ENCODE peak calls at places on chromosomes 5 and 9, in ten cellular contexts. One of them, this sample, is unnamed.

GRCh38 chr9:137761793-137762192 is 115.8 kb upstream of the CACNA1B start:
- DNase-seq in stimulated activated CD8-positive, alpha-beta memory T cell treated with anti-CD3 and anti-CD28 coated beads, Interleukin-4, amount 100 ng/mL, for 48 hours: no peak
- DNase-seq in activated CD8-positive, alpha-beta memory T cell treated with anti-CD3 and anti-CD28 coated beads, Interleukin-2, amount 10 ng/mL, durations not matched to agents 7 days and 5 days: no peak
- DNase-seq in substantia nigra: no peak
- DNase-seq in amygdala: no peak
- DNase-seq in PC-3: no peak
- DNase-seq in A549: no peak
- DNase-seq in transverse colon: no peak
- DNase-seq in iPS-NIHi11: no peak
- DNase-seq in stimulated activated CD4-positive, alpha-beta T cell treated with anti-CD3 and anti-CD28 coated beads, Interleukin-1b, Interleukin-23, amount 100 ng/mL, for 4 hours: no peak
- DNase-seq in this sample: no peak

GRCh38 chr5:139709587-139710369 is 61.6 kb downstream of the CXXC5 start:
- DNase-seq in activated CD8-positive, alpha-beta memory T cell treated with anti-CD3 and anti-CD28 coated beads, Interleukin-2, amount 10 ng/mL, durations not matched to agents 7 days and 5 days: no peak
- DNase-seq in amygdala: no peak
- DNase-seq in iPS-NIHi11: peak
- DNase-seq in A549: no peak
- DNase-seq in substantia nigra: peak
- DNase-seq in stimulated activated CD8-positive, alpha-beta memory T cell treated with anti-CD3 and anti-CD28 coated beads, Interleukin-4, amount 100 ng/mL, for 48 hours: peak
- DNase-seq in PC-3: no peak
- DNase-seq in transverse colon: peak
- DNase-seq in stimulated activated CD4-positive, alpha-beta T cell treated with anti-CD3 and anti-CD28 coated beads, Interleukin-1b, Interleukin-23, amount 100 ng/mL, for 4 hours: no peak
- DNase-seq in this sample: no peak

GRCh38 chr9:1057910-1058309 is 7.8 kb downstream of the DMRT2 start:
- DNase-seq in activated CD8-positive, alpha-beta memory T cell treated with anti-CD3 and anti-CD28 coated beads, Interleukin-2, amount 10 ng/mL, durations not matched to agents 7 days and 5 days: no peak
- DNase-seq in PC-3: peak
- DNase-seq in amygdala: no peak
- DNase-seq in substantia nigra: peak
- DNase-seq in stimulated activated CD4-positive, alpha-beta T cell treated with anti-CD3 and anti-CD28 coated beads, Interleukin-1b, Interleukin-23, amount 100 ng/mL, for 4 hours: no peak
- DNase-seq in transverse colon: no peak
- DNase-seq in iPS-NIHi11: no peak
- DNase-seq in A549: no peak
- DNase-seq in stimulated activated CD8-positive, alpha-beta memory T cell treated with anti-CD3 and anti-CD28 coated beads, Interleukin-4, amount 100 ng/mL, for 48 hours: no peak
- DNase-seq in this sample: no peak

GRCh38 chr5:143673676-143674468 is 138.1 kb upstream of the HMHB1 start:
- DNase-seq in amygdala: no peak
- DNase-seq in substantia nigra: no peak
- DNase-seq in transverse colon: no peak
- DNase-seq in iPS-NIHi11: no peak
- DNase-seq in stimulated activated CD4-positive, alpha-beta T cell treated with anti-CD3 and anti-CD28 coated beads, Interleukin-1b, Interleukin-23, amount 100 ng/mL, for 4 hours: no peak
- DNase-seq in PC-3: peak
- DNase-seq in activated CD8-positive, alpha-beta memory T cell treated with anti-CD3 and anti-CD28 coated beads, Interleukin-2, amount 10 ng/mL, durations not matched to agents 7 days and 5 days: no peak
- DNase-seq in A549: no peak
- DNase-seq in stimulated activated CD8-positive, alpha-beta memory T cell treated with anti-CD3 and anti-CD28 coated beads, Interleukin-4, amount 100 ng/mL, for 48 hours: no peak
- DNase-seq in this sample: no peak

GRCh38 chr5:134503088-134503936 is 22.2 kb upstream of the JADE2 start:
- DNase-seq in iPS-NIHi11: peak
- DNase-seq in amygdala: no peak
- DNase-seq in transverse colon: peak
- DNase-seq in stimulated activated CD4-positive, alpha-beta T cell treated with anti-CD3 and anti-CD28 coated beads, Interleukin-1b, Interleukin-23, amount 100 ng/mL, for 4 hours: peak
- DNase-seq in activated CD8-positive, alpha-beta memory T cell treated with anti-CD3 and anti-CD28 coated beads, Interleukin-2, amount 10 ng/mL, durations not matched to agents 7 days and 5 days: peak
- DNase-seq in A549: peak
- DNase-seq in substantia nigra: peak
- DNase-seq in PC-3: peak
- DNase-seq in stimulated activated CD8-positive, alpha-beta memory T cell treated with anti-CD3 and anti-CD28 coated beads, Interleukin-4, amount 100 ng/mL, for 48 hours: peak
- DNase-seq in this sample: no peak

GRCh38 chr5:179919487-179920060 is 11.9 kb upstream of the TBC1D9B start:
- DNase-seq in PC-3: no peak
- DNase-seq in stimulated activated CD4-positive, alpha-beta T cell treated with anti-CD3 and anti-CD28 coated beads, Interleukin-1b, Interleukin-23, amount 100 ng/mL, for 4 hours: no peak
- DNase-seq in A549: no peak
- DNase-seq in iPS-NIHi11: no peak
- DNase-seq in stimulated activated CD8-positive, alpha-beta memory T cell treated with anti-CD3 and anti-CD28 coated beads, Interleukin-4, amount 100 ng/mL, for 48 hours: no peak
- DNase-seq in amygdala: no peak
- DNase-seq in transverse colon: no peak
- DNase-seq in activated CD8-positive, alpha-beta memory T cell treated with anti-CD3 and anti-CD28 coated beads, Interleukin-2, amount 10 ng/mL, durations not matched to agents 7 days and 5 days: no peak
- DNase-seq in substantia nigra: no peak
- DNase-seq in this sample: no peak

GRCh38 chr5:131491749-131492148 is 143.3 kb downstream of the RAPGEF6 start:
- DNase-seq in amygdala: no peak
- DNase-seq in activated CD8-positive, alpha-beta memory T cell treated with anti-CD3 and anti-CD28 coated beads, Interleukin-2, amount 10 ng/mL, durations not matched to agents 7 days and 5 days: no peak
- DNase-seq in PC-3: no peak
- DNase-seq in stimulated activated CD4-positive, alpha-beta T cell treated with anti-CD3 and anti-CD28 coated beads, Interleukin-1b, Interleukin-23, amount 100 ng/mL, for 4 hours: no peak
- DNase-seq in transverse colon: no peak
- DNase-seq in substantia nigra: no peak
- DNase-seq in stimulated activated CD8-positive, alpha-beta memory T cell treated with anti-CD3 and anti-CD28 coated beads, Interleukin-4, amount 100 ng/mL, for 48 hours: no peak
- DNase-seq in iPS-NIHi11: no peak
- DNase-seq in A549: no peak
- DNase-seq in this sample: no peak

GRCh38 chr5:98563885-98564653 is 209.4 kb upstream of the RGMB start:
- DNase-seq in stimulated activated CD8-positive, alpha-beta memory T cell treated with anti-CD3 and anti-CD28 coated beads, Interleukin-4, amount 100 ng/mL, for 48 hours: no peak
- DNase-seq in PC-3: no peak
- DNase-seq in stimulated activated CD4-positive, alpha-beta T cell treated with anti-CD3 and anti-CD28 coated beads, Interleukin-1b, Interleukin-23, amount 100 ng/mL, for 4 hours: no peak
- DNase-seq in iPS-NIHi11: no peak
- DNase-seq in substantia nigra: no peak
- DNase-seq in activated CD8-positive, alpha-beta memory T cell treated with anti-CD3 and anti-CD28 coated beads, Interleukin-2, amount 10 ng/mL, durations not matched to agents 7 days and 5 days: no peak
- DNase-seq in A549: no peak
- DNase-seq in transverse colon: no peak
- DNase-seq in amygdala: no peak
- DNase-seq in this sample: no peak

GRCh38 chr9:87883274-87883673 is 597 bp downstream of the SPATA31E1 start:
- DNase-seq in activated CD8-positive, alpha-beta memory T cell treated with anti-CD3 and anti-CD28 coated beads, Interleukin-2, amount 10 ng/mL, durations not matched to agents 7 days and 5 days: no peak
- DNase-seq in iPS-NIHi11: no peak
- DNase-seq in A549: no peak
- DNase-seq in substantia nigra: no peak
- DNase-seq in stimulated activated CD8-positive, alpha-beta memory T cell treated with anti-CD3 and anti-CD28 coated beads, Interleukin-4, amount 100 ng/mL, for 48 hours: no peak
- DNase-seq in amygdala: no peak
- DNase-seq in transverse colon: no peak
- DNase-seq in PC-3: no peak
- DNase-seq in stimulated activated CD4-positive, alpha-beta T cell treated with anti-CD3 and anti-CD28 coated beads, Interleukin-1b, Interleukin-23, amount 100 ng/mL, for 4 hours: no peak
- DNase-seq in this sample: no peak

GRCh38 chr5:6636293-6636692 is 3.1 kb downstream of the SRD5A1 start:
- DNase-seq in stimulated activated CD8-positive, alpha-beta memory T cell treated with anti-CD3 and anti-CD28 coated beads, Interleukin-4, amount 100 ng/mL, for 48 hours: no peak
- DNase-seq in amygdala: no peak
- DNase-seq in activated CD8-positive, alpha-beta memory T cell treated with anti-CD3 and anti-CD28 coated beads, Interleukin-2, amount 10 ng/mL, durations not matched to agents 7 days and 5 days: no peak
- DNase-seq in stimulated activated CD4-positive, alpha-beta T cell treated with anti-CD3 and anti-CD28 coated beads, Interleukin-1b, Interleukin-23, amount 100 ng/mL, for 4 hours: no peak
- DNase-seq in PC-3: peak
- DNase-seq in transverse colon: no peak
- DNase-seq in iPS-NIHi11: no peak
- DNase-seq in A549: no peak
- DNase-seq in substantia nigra: no peak
- DNase-seq in this sample: no peak

GRCh38 chr9:72557549-72557948 is 36.1 kb downstream of the TMC1 start:
- DNase-seq in stimulated activated CD4-positive, alpha-beta T cell treated with anti-CD3 and anti-CD28 coated beads, Interleukin-1b, Interleukin-23, amount 100 ng/mL, for 4 hours: no peak
- DNase-seq in PC-3: peak
- DNase-seq in substantia nigra: no peak
- DNase-seq in A549: peak
- DNase-seq in iPS-NIHi11: peak
- DNase-seq in stimulated activated CD8-positive, alpha-beta memory T cell treated with anti-CD3 and anti-CD28 coated beads, Interleukin-4, amount 100 ng/mL, for 48 hours: peak
- DNase-seq in activated CD8-positive, alpha-beta memory T cell treated with anti-CD3 and anti-CD28 coated beads, Interleukin-2, amount 10 ng/mL, durations not matched to agents 7 days and 5 days: peak
- DNase-seq in amygdala: no peak
- DNase-seq in transverse colon: peak
- DNase-seq in this sample: no peak

GRCh38 chr9:117927354-117927753 is 223.2 kb downstream of the TLR4 start:
- DNase-seq in A549: no peak
- DNase-seq in substantia nigra: no peak
- DNase-seq in amygdala: no peak
- DNase-seq in transverse colon: no peak
- DNase-seq in stimulated activated CD4-positive, alpha-beta T cell treated with anti-CD3 and anti-CD28 coated beads, Interleukin-1b, Interleukin-23, amount 100 ng/mL, for 4 hours: no peak
- DNase-seq in PC-3: no peak
- DNase-seq in stimulated activated CD8-positive, alpha-beta memory T cell treated with anti-CD3 and anti-CD28 coated beads, Interleukin-4, amount 100 ng/mL, for 48 hours: no peak
- DNase-seq in iPS-NIHi11: peak
- DNase-seq in activated CD8-positive, alpha-beta memory T cell treated with anti-CD3 and anti-CD28 coated beads, Interleukin-2, amount 10 ng/mL, durations not matched to agents 7 days and 5 days: no peak
- DNase-seq in this sample: no peak

GRCh38 chr5:2169862-2170820 is 287.4 kb upstream of the IRX4 start:
- DNase-seq in substantia nigra: no peak
- DNase-seq in A549: no peak
- DNase-seq in transverse colon: no peak
- DNase-seq in PC-3: no peak
- DNase-seq in iPS-NIHi11: no peak
- DNase-seq in amygdala: no peak
- DNase-seq in stimulated activated CD4-positive, alpha-beta T cell treated with anti-CD3 and anti-CD28 coated beads, Interleukin-1b, Interleukin-23, amount 100 ng/mL, for 4 hours: no peak
- DNase-seq in stimulated activated CD8-positive, alpha-beta memory T cell treated with anti-CD3 and anti-CD28 coated beads, Interleukin-4, amount 100 ng/mL, for 48 hours: no peak
- DNase-seq in activated CD8-positive, alpha-beta memory T cell treated with anti-CD3 and anti-CD28 coated beads, Interleukin-2, amount 10 ng/mL, durations not matched to agents 7 days and 5 days: no peak
- DNase-seq in this sample: no peak

GRCh38 chr5:36658016-36658415 is 51.6 kb downstream of the SLC1A3 start:
- DNase-seq in A549: no peak
- DNase-seq in iPS-NIHi11: no peak
- DNase-seq in amygdala: no peak
- DNase-seq in stimulated activated CD4-positive, alpha-beta T cell treated with anti-CD3 and anti-CD28 coated beads, Interleukin-1b, Interleukin-23, amount 100 ng/mL, for 4 hours: no peak
- DNase-seq in transverse colon: no peak
- DNase-seq in substantia nigra: no peak
- DNase-seq in stimulated activated CD8-positive, alpha-beta memory T cell treated with anti-CD3 and anti-CD28 coated beads, Interleukin-4, amount 100 ng/mL, for 48 hours: no peak
- DNase-seq in PC-3: no peak
- DNase-seq in activated CD8-positive, alpha-beta memory T cell treated with anti-CD3 and anti-CD28 coated beads, Interleukin-2, amount 10 ng/mL, durations not matched to agents 7 days and 5 days: no peak
- DNase-seq in this sample: no peak

GRCh38 chr9:108704156-108704852 is 151.5 kb downstream of the ACTL7B start:
- DNase-seq in stimulated activated CD8-positive, alpha-beta memory T cell treated with anti-CD3 and anti-CD28 coated beads, Interleukin-4, amount 100 ng/mL, for 48 hours: no peak
- DNase-seq in substantia nigra: no peak
- DNase-seq in A549: no peak
- DNase-seq in amygdala: no peak
- DNase-seq in transverse colon: no peak
- DNase-seq in stimulated activated CD4-positive, alpha-beta T cell treated with anti-CD3 and anti-CD28 coated beads, Interleukin-1b, Interleukin-23, amount 100 ng/mL, for 4 hours: no peak
- DNase-seq in activated CD8-positive, alpha-beta memory T cell treated with anti-CD3 and anti-CD28 coated beads, Interleukin-2, amount 10 ng/mL, durations not matched to agents 7 days and 5 days: no peak
- DNase-seq in PC-3: peak
- DNase-seq in iPS-NIHi11: no peak
- DNase-seq in this sample: no peak